ENCODE peak calls at places on chromosomes 16 and 17, in nine cellular contexts. E, P, T, S, H, F, A, G and R are unnamed samples.

GRCh38 chr16:57038151-57038550 is 48.8 kb downstream of the NLRC5 start:
- DNase-seq in E (no peak), P (no peak), T (no peak), S (no peak), H (no peak), F (no peak), A (no peak), G (peak; percentile 60), R (no peak)

GRCh38 chr17:6517017-6517416 is 39.3 kb downstream of the PITPNM3 start:
- DNase-seq in E (no peak), P (no peak), T (no peak), S (no peak), H (no peak), F (no peak), A (no peak), G (no peak), R (no peak)

GRCh38 chr16:64088838-64089237 is 1033.0 kb downstream of the CDH11 start:
- DNase-seq in E (no peak), P (no peak), T (no peak), S (no peak), H (no peak), F (no peak), A (no peak), G (no peak), R (no peak)

GRCh38 chr17:67829331-67829730 is 4.0 kb downstream of the BPTF start:
- DNase-seq in E (no peak), P (no peak), T (no peak), S (no peak), H (peak; percentile 62), F (no peak), A (no peak), G (no peak), R (no peak)

GRCh38 chr17:49217651-49218413 is 7.3 kb downstream of the ABI3 start:
- DNase-seq in E (peak; percentile 84), P (peak; percentile 46), T (no peak), S (peak; percentile 80), H (peak; percentile 83), F (peak; percentile 71), A (peak; percentile 75), G (no peak), R (peak; percentile 61)

GRCh38 chr16:4625617-4626159 is 1.1 kb downstream of the MGRN1 start:
- DNase-seq in E (peak; percentile 40), P (no peak), T (no peak), S (no peak), H (no peak), F (no peak), A (no peak), G (no peak), R (no peak)

GRCh38 chr16:8070501-8070900 is 519.8 kb downstream of the TMEM114 start:
- DNase-seq in E (no peak), P (no peak), T (no peak), S (no peak), H (no peak), F (no peak), A (no peak), G (no peak), R (no peak)

GRCh38 chr16:85237817-85238216 is 125.5 kb upstream of the CIBAR2 start:
- DNase-seq in E (no peak), P (no peak), T (no peak), S (no peak), H (no peak), F (no peak), A (no peak), G (no peak), R (no peak)

GRCh38 chr16:28121527-28121926 is 58.0 kb upstream of the GSG1L start:
- DNase-seq in E (no peak), P (no peak), T (no peak), S (no peak), H (no peak), F (no peak), A (no peak), G (no peak), R (no peak)

GRCh38 chr16:52191533-52192134 is 355.3 kb downstream of the TOX3 start:
- DNase-seq in E (peak; percentile 70), P (peak; percentile 25), T (peak; percentile 71), S (peak; percentile 53), H (peak; percentile 31), F (peak; percentile 36), A (peak; percentile 70), G (peak; percentile 64), R (peak; percentile 68)

GRCh38 chr17:65191805-65192740 is 54.9 kb downstream of the RGS9 start:
- DNase-seq in E (no peak), P (no peak), T (no peak), S (no peak), H (no peak), F (no peak), A (no peak), G (peak; percentile 80), R (no peak)

DNA sequence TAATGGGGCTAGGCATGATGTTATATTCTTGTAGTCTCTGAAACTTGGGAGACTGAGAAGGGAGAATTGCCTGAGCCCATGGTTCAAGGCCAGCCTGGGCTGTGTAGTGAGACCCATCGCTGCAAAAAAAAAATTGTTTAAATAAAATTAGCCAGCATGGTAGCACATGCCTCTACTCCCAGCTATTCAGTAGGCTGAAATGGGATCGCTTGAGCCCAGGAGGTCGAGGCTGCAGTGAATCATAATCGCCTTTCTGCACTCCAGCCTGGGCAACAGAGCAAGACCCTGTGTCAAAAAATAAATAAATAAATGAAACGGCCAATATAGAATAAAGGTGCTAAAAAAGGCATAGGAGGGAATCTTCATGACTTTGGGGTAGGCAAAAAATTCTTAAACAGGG is 13.9 kb upstream of the SLX4 start:
- DNase-seq in E (no peak), P (no peak), T (no peak), S (no peak), H (no peak), F (no peak), A (no peak), G (no peak), R (no peak)
- H3K27ac ChIP-seq in E (no peak overlapping the region), P (no peak overlapping the region), T (no peak overlapping the region), S (no peak overlapping the region), H (no peak overlapping the region), F (no peak overlapping the region), A (no peak overlapping the region), G (no peak overlapping the region), R (no peak overlapping the region)

GRCh38 chr17:83149326-83149725 is 69.9 kb downstream of the METRNL start:
- DNase-seq in E (no peak), P (no peak), T (no peak), S (no peak), H (no peak), F (no peak), A (peak; percentile 22), G (no peak), R (peak; percentile 16)

GRCh38 chr17:83151056-83151441 is 71.6 kb downstream of the METRNL start:
- DNase-seq in E (no peak), P (no peak), T (no peak), S (no peak), H (no peak), F (no peak), A (no peak), G (no peak), R (no peak)

GRCh38 chr17:83151442-83152220 is 72.2 kb downstream of the METRNL start:
- DNase-seq in E (no peak), P (no peak), T (peak; percentile 33), S (no peak), H (no peak), F (peak; percentile 15), A (peak; percentile 63), G (peak; percentile 27), R (peak; percentile 22)

GRCh38 chr17:83149761-83150251 is 70.4 kb downstream of the METRNL start:
- DNase-seq in E (no peak), P (no peak), T (peak; percentile 25), S (no peak), H (no peak), F (no peak), A (peak; percentile 57), G (no peak), R (peak; percentile 11)

GRCh38 chr17:83150369-83151055 is 71.1 kb downstream of the METRNL start:
- DNase-seq in E (no peak), P (no peak), T (no peak), S (no peak), H (no peak), F (no peak), A (no peak), G (no peak), R (no peak)
- H3K27ac ChIP-seq in E (no peak overlapping the region), P (no peak overlapping the region), T (no peak overlapping the region), S (no peak overlapping the region), H (no peak overlapping the region), F (no peak overlapping the region), A (no peak overlapping the region), G (no peak overlapping the region), R (no peak overlapping the region)

GRCh38 chr17:75365931-75366275 is 39.6 kb downstream of the GRB2 start:
- DNase-seq in E (no peak), P (no peak), T (no peak), S (no peak), H (no peak), F (no peak), A (no peak), G (no peak), R (no peak)

GRCh38 chr17:75365009-75365930 is 40.2 kb downstream of the GRB2 start:
- DNase-seq in E (no peak), P (no peak), T (no peak), S (no peak), H (no peak), F (no peak), A (no peak), G (no peak), R (no peak)

GRCh38 chr17:75361996-75362395 is 43.5 kb downstream of the GRB2 start:
- DNase-seq in E (no peak), P (no peak), T (no peak), S (no peak), H (no peak), F (no peak), A (no peak), G (no peak), R (no peak)

GRCh38 chr17:75366432-75366831 is 39.0 kb downstream of the GRB2 start:
- DNase-seq in E (no peak), P (no peak), T (no peak), S (no peak), H (no peak), F (no peak), A (no peak), G (no peak), R (no peak)

GRCh38 chr17:75364078-75364477 is 41.4 kb downstream of the GRB2 start:
- DNase-seq in E (no peak), P (no peak), T (no peak), S (no peak), H (no peak), F (no peak), A (no peak), G (peak; percentile 69), R (no peak)
- H3K27ac ChIP-seq in E (no peak overlapping the region), P (no peak overlapping the region), T (no peak overlapping the region), S (no peak overlapping the region), H (no peak overlapping the region), F (no peak overlapping the region), A (no peak overlapping the region), G (no peak overlapping the region), R (no peak overlapping the region)

DNA sequence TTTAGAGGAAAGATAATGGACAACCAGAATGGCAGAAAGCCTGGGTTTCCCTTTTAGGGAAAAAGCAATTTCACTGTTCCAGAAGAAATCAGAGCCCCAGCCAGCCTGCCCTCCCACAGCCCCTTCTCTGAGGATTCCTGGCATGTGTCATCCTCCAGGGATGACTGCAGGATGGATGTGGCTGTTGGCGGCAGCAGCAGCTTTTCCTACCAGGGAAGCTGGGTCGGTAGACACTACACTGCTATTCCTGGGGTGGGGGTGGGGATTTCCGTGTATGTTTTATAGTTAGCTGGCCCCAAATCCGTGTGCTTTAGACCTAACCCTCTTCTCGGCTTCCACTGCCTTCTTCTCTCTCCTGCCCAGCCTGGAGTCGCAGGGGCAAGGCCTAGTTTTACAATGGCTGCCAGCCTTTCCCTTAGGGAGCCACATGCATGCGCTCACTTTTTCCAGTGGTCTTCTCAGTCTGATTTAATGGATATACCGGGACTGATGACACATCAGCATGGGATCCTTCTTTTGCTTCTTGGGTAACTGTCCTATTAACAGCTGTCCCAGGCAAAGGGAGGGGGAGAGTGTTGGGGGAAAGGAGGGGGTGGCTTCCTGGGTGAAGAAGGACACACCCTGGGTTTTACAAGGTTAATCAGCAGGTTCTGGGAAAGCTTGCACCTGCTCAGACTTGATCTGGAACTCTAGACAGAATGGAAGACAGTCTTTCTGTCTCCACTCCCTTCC is 2.7 kb upstream of the NFE2L1 start:
- DNase-seq in E (peak; percentile 73), P (no peak), T (no peak), S (no peak), H (no peak), F (no peak), A (no peak), G (no peak), R (no peak)
- H3K27ac ChIP-seq in E (peak overlapping the region; percentile 12), P (peak overlapping the region; percentile 97), T (no peak overlapping the region), S (no peak overlapping the region), H (no peak overlapping the region), F (peak overlapping the region; percentile 17), A (no peak overlapping the region), G (no peak overlapping the region), R (no peak overlapping the region)